ENCODE peak calls at places on chromosomes 16 and 17, in five cellular contexts. One of them, this sample, is unnamed.

GRCh38 chr17:17713839-17714238 is 32.6 kb downstream of the RAI1 start:
- DNase-seq in SK-N-SH: no peak
- DNase-seq in HepG2: peak
- DNase-seq in K562: no peak
- DNase-seq in H1: no peak
- DNase-seq in this sample: peak

GRCh38 chr16:515963-516226 is 11.6 kb upstream of the CAPN15 start:
- DNase-seq in K562: no peak
- DNase-seq in SK-N-SH: no peak
- DNase-seq in HepG2: no peak
- DNase-seq in H1: no peak
- DNase-seq in this sample: no peak

GRCh38 chr17:62778990-62779681 is 29.0 kb downstream of the MARCHF10 start:
- DNase-seq in SK-N-SH: peak
- DNase-seq in K562: peak
- DNase-seq in HepG2: peak
- DNase-seq in H1: no peak
- DNase-seq in this sample: no peak

GRCh38 chr17:44918006-44918405 is 2.7 kb upstream of the GFAP start:
- DNase-seq in SK-N-SH: no peak
- DNase-seq in K562: no peak
- DNase-seq in H1: no peak
- DNase-seq in HepG2: no peak
- DNase-seq in this sample: no peak

GRCh38 chr16:10892782-10893181 is 15.8 kb downstream of the CIITA start:
- DNase-seq in HepG2: no peak
- DNase-seq in H1: no peak
- DNase-seq in K562: no peak
- DNase-seq in SK-N-SH: no peak
- DNase-seq in this sample: no peak

GRCh38 chr16:25317732-25318316 is 60.2 kb upstream of the ZKSCAN2 start:
- DNase-seq in SK-N-SH: no peak
- DNase-seq in H1: no peak
- DNase-seq in K562: no peak
- DNase-seq in HepG2: no peak
- DNase-seq in this sample: no peak

GRCh38 chr16:49640606-49641005 is 215.3 kb downstream of the ZNF423 start:
- DNase-seq in SK-N-SH: peak
- DNase-seq in HepG2: no peak
- DNase-seq in H1: no peak
- DNase-seq in K562: no peak
- DNase-seq in this sample: no peak

GRCh38 chr16:65392831-65393565 is 271.1 kb upstream of the CDH11 start:
- DNase-seq in H1: no peak
- DNase-seq in K562: no peak
- DNase-seq in SK-N-SH: no peak
- DNase-seq in HepG2: no peak
- DNase-seq in this sample: no peak

GRCh38 chr16:84175351-84176081 is 11.3 kb downstream of the TAF1C start:
- DNase-seq in K562: peak
- DNase-seq in SK-N-SH: peak
- DNase-seq in H1: peak
- DNase-seq in HepG2: peak
- DNase-seq in this sample: peak

GRCh38 chr16:82016268-82016667 is 5.0 kb upstream of the SDR42E1 start:
- DNase-seq in K562: peak
- DNase-seq in HepG2: no peak
- DNase-seq in H1: no peak
- DNase-seq in SK-N-SH: peak
- DNase-seq in this sample: peak

GRCh38 chr16:17171250-17172143 is 299.3 kb downstream of the XYLT1 start:
- DNase-seq in HepG2: peak
- DNase-seq in H1: no peak
- DNase-seq in SK-N-SH: no peak
- DNase-seq in K562: no peak
- DNase-seq in this sample: peak

GRCh38 chr16:82195917-82196494 is 26.0 kb upstream of the MPHOSPH6 start:
- DNase-seq in HepG2: no peak
- DNase-seq in SK-N-SH: no peak
- DNase-seq in H1: no peak
- DNase-seq in K562: no peak
- DNase-seq in this sample: no peak

GRCh38 chr16:619476-620100 is 11.2 kb upstream of the WFIKKN1 start:
- DNase-seq in K562: no peak
- DNase-seq in H1: no peak
- DNase-seq in HepG2: no peak
- DNase-seq in SK-N-SH: no peak
- DNase-seq in this sample: no peak

GRCh38 chr17:67435122-67435521 is 58.0 kb downstream of the PITPNC1 start:
- DNase-seq in H1: no peak
- DNase-seq in K562: no peak
- DNase-seq in SK-N-SH: no peak
- DNase-seq in HepG2: peak
- DNase-seq in this sample: peak

GRCh38 chr17:3773511-3773910 is 27.5 kb downstream of the ITGAE start:
- DNase-seq in HepG2: no peak
- DNase-seq in SK-N-SH: no peak
- DNase-seq in K562: no peak
- DNase-seq in H1: no peak
- DNase-seq in this sample: no peak

GRCh38 chr16:14151256-14152030 is 80.3 kb downstream of the MRTFB start:
- DNase-seq in SK-N-SH: no peak
- DNase-seq in HepG2: no peak
- DNase-seq in H1: no peak
- DNase-seq in K562: no peak
- DNase-seq in this sample: no peak

GRCh38 chr17:68909066-68909465 is 46.1 kb downstream of the ABCA8 start:
- DNase-seq in HepG2: peak
- DNase-seq in SK-N-SH: no peak
- DNase-seq in H1: no peak
- DNase-seq in K562: no peak
- DNase-seq in this sample: peak

GRCh38 chr16:75376475-75376907 is 56.8 kb downstream of the CFDP1 start:
- DNase-seq in HepG2: no peak
- DNase-seq in SK-N-SH: no peak
- DNase-seq in K562: no peak
- DNase-seq in H1: no peak
- DNase-seq in this sample: no peak

GRCh38 chr17:36931697-36932382 is 5.4 kb upstream of the LHX1 start:
- DNase-seq in H1: no peak
- DNase-seq in SK-N-SH: peak
- DNase-seq in HepG2: no peak
- DNase-seq in K562: no peak
- DNase-seq in this sample: no peak

GRCh38 chr16:82509636-82510035 is 117.1 kb upstream of the CDH13 start:
- DNase-seq in H1: no peak
- DNase-seq in SK-N-SH: no peak
- DNase-seq in K562: no peak
- DNase-seq in HepG2: no peak
- DNase-seq in this sample: no peak

GRCh38 chr17:63096426-63096825 is 130.4 kb downstream of the TANC2 start:
- DNase-seq in K562: no peak
- DNase-seq in H1: no peak
- DNase-seq in HepG2: no peak
- DNase-seq in SK-N-SH: no peak
- DNase-seq in this sample: no peak

GRCh38 chr17:4537451-4538235 is 17.5 kb downstream of the MYBBP1A start:
- DNase-seq in SK-N-SH: no peak
- DNase-seq in K562: no peak
- DNase-seq in HepG2: no peak
- DNase-seq in H1: no peak
- DNase-seq in this sample: no peak

GRCh38 chr17:36722121-36722902 is 120.9 kb downstream of the MRM1 start:
- DNase-seq in H1: no peak
- DNase-seq in K562: peak
- DNase-seq in HepG2: no peak
- DNase-seq in SK-N-SH: no peak
- DNase-seq in this sample: no peak

GRCh38 chr16:632486-633335 is 1.9 kb downstream of the WFIKKN1 start:
- DNase-seq in HepG2: no peak
- DNase-seq in H1: no peak
- DNase-seq in SK-N-SH: no peak
- DNase-seq in K562: no peak
- DNase-seq in this sample: no peak

GRCh38 chr17:27579304-27579703 is 51.7 kb upstream of the LGALS9 start:
- DNase-seq in H1: no peak
- DNase-seq in K562: no peak
- DNase-seq in HepG2: no peak
- DNase-seq in SK-N-SH: no peak
- DNase-seq in this sample: no peak

GRCh38 chr17:72205357-72205756 is 84.5 kb downstream of the SOX9 start:
- DNase-seq in K562: no peak
- DNase-seq in SK-N-SH: no peak
- DNase-seq in H1: no peak
- DNase-seq in HepG2: no peak
- DNase-seq in this sample: no peak

GRCh38 chr16:22321340-22322001 is 24.3 kb downstream of the POLR3E start:
- DNase-seq in SK-N-SH: peak
- DNase-seq in K562: peak
- DNase-seq in H1: no peak
- DNase-seq in HepG2: peak
- DNase-seq in this sample: peak

GRCh38 chr16:75482434-75483205 is 12.6 kb downstream of the CHST6 start:
- DNase-seq in HepG2: no peak
- DNase-seq in SK-N-SH: no peak
- DNase-seq in H1: no peak
- DNase-seq in K562: no peak
- DNase-seq in this sample: no peak

GRCh38 chr17:51032850-51033249 is 87.8 kb downstream of the SPAG9 start:
- DNase-seq in H1: no peak
- DNase-seq in K562: no peak
- DNase-seq in HepG2: no peak
- DNase-seq in SK-N-SH: no peak
- DNase-seq in this sample: no peak

GRCh38 chr16:14069818-14070217 is 1.3 kb upstream of the MRTFB start:
- DNase-seq in K562: no peak
- DNase-seq in HepG2: no peak
- DNase-seq in H1: no peak
- DNase-seq in SK-N-SH: no peak
- DNase-seq in this sample: no peak

GRCh38 chr16:86682219-86682904 is 104.0 kb downstream of the FOXL1 start:
- DNase-seq in SK-N-SH: no peak
- DNase-seq in H1: no peak
- DNase-seq in K562: no peak
- DNase-seq in HepG2: no peak
- DNase-seq in this sample: no peak

DNA sequence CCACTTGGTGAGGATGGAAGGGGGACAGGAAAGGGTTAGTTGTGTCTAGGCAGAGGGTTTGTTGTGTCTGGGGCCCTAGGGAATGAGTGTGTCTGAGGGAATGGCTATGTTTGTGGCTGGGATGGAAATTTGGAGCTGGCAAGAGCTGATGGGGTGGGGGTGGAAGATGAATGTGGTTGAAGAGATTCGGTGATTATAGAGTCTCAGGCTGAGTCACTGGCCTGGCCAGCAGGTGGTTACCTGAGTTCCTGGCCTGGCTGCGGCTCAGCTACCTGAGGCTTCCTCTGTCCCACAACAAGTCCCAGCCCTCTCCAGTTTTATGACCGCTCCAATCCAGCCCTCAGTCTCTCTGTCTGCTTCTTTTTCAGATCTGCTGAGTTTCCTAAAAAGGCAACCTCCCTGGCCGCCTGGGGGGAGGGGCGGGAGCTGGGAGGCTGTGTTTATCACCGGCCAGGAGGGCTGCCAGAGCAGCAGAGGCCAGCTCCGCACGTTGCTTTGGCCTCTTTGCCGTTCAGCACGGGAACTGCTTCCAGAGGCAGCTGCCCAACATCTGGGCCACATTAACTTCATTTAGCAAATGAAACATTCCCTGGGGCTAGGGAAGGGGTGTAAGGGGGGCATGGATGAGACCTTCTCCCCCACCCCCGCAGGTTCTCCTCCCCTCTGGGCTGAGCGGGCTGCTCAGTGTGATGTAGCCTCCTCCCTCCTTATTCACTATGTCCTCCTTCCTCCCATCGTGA is 21.8 kb downstream of the ITGB3 start:
- DNase-seq in HepG2: no peak
- DNase-seq in K562: peak
- DNase-seq in SK-N-SH: peak
- DNase-seq in H1: no peak
- DNase-seq in this sample: no peak
- TF ChIP-seq GABPA in HepG2: no peak
- TF ChIP-seq GABPA in K562: no peak
- TF ChIP-seq GABPA in SK-N-SH: peak
- TF ChIP-seq GABPA in H1: no peak
- TF ChIP-seq GABPA in this sample: no peak

DNA sequence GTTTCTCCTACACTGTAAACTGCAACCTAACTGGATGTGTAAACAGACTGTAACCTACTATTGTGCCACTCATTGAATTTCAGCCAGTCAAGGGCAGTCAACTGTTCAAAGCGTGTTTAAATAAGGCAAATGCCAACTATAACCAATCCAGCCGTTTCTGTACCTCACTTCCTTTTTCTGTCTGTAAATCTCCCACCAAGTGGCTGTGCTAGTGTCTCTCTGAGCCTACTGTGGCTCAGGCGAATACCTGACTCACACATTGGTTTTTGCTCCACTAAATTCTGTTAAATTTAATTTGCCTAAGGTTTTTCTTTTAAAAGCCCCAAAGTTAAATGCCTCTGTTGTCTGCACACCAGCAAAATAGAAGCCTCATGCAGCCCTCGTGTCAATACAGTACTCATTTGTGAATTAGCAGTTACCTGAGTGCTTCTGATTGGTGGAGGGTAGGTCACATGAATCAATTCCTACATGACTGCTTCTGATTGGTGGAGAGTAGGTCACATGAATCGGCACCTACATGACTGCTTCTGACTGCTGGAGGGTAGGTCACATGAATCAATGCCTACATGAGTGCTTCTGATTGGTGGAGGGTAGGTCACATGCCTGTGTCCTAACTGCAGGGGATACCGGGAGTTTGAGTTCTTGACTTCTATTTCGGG is 31.1 kb upstream of the CCR7 start:
- DNase-seq in HepG2: peak
- DNase-seq in K562: peak
- DNase-seq in H1: no peak
- DNase-seq in SK-N-SH: peak
- DNase-seq in this sample: no peak
- TF ChIP-seq POLR2AphosphoS5 in HepG2: no peak
- TF ChIP-seq POLR2AphosphoS5 in K562: no peak
- TF ChIP-seq POLR2AphosphoS5 in H1: no peak
- TF ChIP-seq POLR2AphosphoS5 in SK-N-SH: no peak
- TF ChIP-seq POLR2AphosphoS5 in this sample: no peak

GRCh38 chr16:77657016-77657415 is 65.3 kb upstream of the NUDT7 start:
- DNase-seq in HepG2: peak
- DNase-seq in SK-N-SH: no peak
- DNase-seq in K562: peak
- DNase-seq in H1: no peak
- DNase-seq in this sample: no peak

GRCh38 chr16:77647726-77648125 is 74.6 kb upstream of the NUDT7 start:
- DNase-seq in K562: no peak
- DNase-seq in H1: no peak
- DNase-seq in SK-N-SH: no peak
- DNase-seq in HepG2: no peak
- DNase-seq in this sample: no peak

GRCh38 chr16:77652399-77652798 is 69.9 kb upstream of the NUDT7 start:
- DNase-seq in H1: no peak
- DNase-seq in K562: no peak
- DNase-seq in SK-N-SH: no peak
- DNase-seq in HepG2: no peak
- DNase-seq in this sample: no peak
- TF ChIP-seq CTCF in H1: no peak
- TF ChIP-seq CTCF in K562: no peak
- TF ChIP-seq CTCF in SK-N-SH: no peak
- TF ChIP-seq CTCF in HepG2: no peak
- TF ChIP-seq CTCF in this sample: no peak

GRCh38 chr17:77809814-77810213 is 148.7 kb upstream of the TNRC6C start:
- DNase-seq in K562: no peak
- DNase-seq in HepG2: no peak
- DNase-seq in H1: no peak
- DNase-seq in SK-N-SH: no peak
- DNase-seq in this sample: no peak
- TF ChIP-seq GABPA in K562: no peak
- TF ChIP-seq GABPA in HepG2: no peak
- TF ChIP-seq GABPA in H1: no peak
- TF ChIP-seq GABPA in SK-N-SH: no peak
- TF ChIP-seq GABPA in this sample: no peak